ENCODE peak calls at places on chromosome 21, in five cellular contexts. E, X, M, Y and L are unnamed samples.

GRCh38 chr21:45747233-45747766 is 103.8 kb downstream of the PCBP3 start:
- DNase-seq in X (no peak), Y (no peak), E (no peak), M (no peak), L (no peak)

GRCh38 chr21:43825936-43826622 is 36.7 kb downstream of the RRP1 start:
- DNase-seq in X (no peak), E (no peak), Y (no peak), M (no peak), L (no peak)

GRCh38 chr21:29228306-29228705 is 70.4 kb upstream of the BACH1 start:
- DNase-seq in E (no peak), X (no peak), M (no peak), Y (no peak), L (no peak)

GRCh38 chr21:41712201-41712600 is 54.7 kb downstream of the RIPK4 start:
- DNase-seq in X (no peak), Y (no peak), E (peak; percentile 43), M (no peak), L (no peak)

GRCh38 chr21:16532841-16533240 is 803.1 kb downstream of the USP25 start:
- DNase-seq in E (no peak), X (no peak), M (no peak), Y (no peak), L (no peak)

GRCh38 chr21:45151484-45152115 is 77.2 kb downstream of the ADARB1 start:
- DNase-seq in Y (peak; percentile 9), M (no peak), X (no peak), E (no peak), L (no peak)

GRCh38 chr21:46472246-46472645 is 13.6 kb downstream of the DIP2A start:
- DNase-seq in X (no peak), E (no peak), M (no peak), Y (no peak), L (no peak)

GRCh38 chr21:38175321-38175720 is 81.5 kb upstream of the KCNJ15 start:
- DNase-seq in E (no peak), Y (no peak), M (no peak), X (no peak), L (no peak)

GRCh38 chr21:29558331-29558730 is 259.6 kb downstream of the BACH1 start:
- DNase-seq in E (no peak), X (no peak), M (no peak), Y (no peak), L (no peak)

GRCh38 chr21:46125846-46126301 is 28.0 kb downstream of the COL6A2 start:
- DNase-seq in X (peak; percentile 23), E (peak; percentile 42), M (no peak), Y (no peak), L (no peak)

GRCh38 chr21:39441502-39442475 is 3.8 kb downstream of the LCA5L start:
- DNase-seq in Y (no peak), E (no peak), M (peak; percentile 45), X (no peak), L (peak; percentile 56)

GRCh38 chr21:43903451-43904091 is 38.5 kb downstream of the AGPAT3 start:
- DNase-seq in X (peak; percentile 55), Y (no peak), E (peak; percentile 39), M (no peak), L (no peak)

GRCh38 chr21:37463083-37463780 is 96.7 kb downstream of the DYRK1A start:
- DNase-seq in E (no peak), X (no peak), Y (no peak), M (peak; percentile 37), L (no peak)

GRCh38 chr21:45059121-45059520 is 15.3 kb upstream of the ADARB1 start:
- DNase-seq in X (no peak), E (no peak), Y (no peak), M (no peak), L (no peak)

GRCh38 chr21:41064325-41064724 is 103.6 kb upstream of the BACE2 start:
- DNase-seq in Y (no peak), M (no peak), X (no peak), E (no peak), L (no peak)

GRCh38 chr21:37593015-37593414 is 226.4 kb downstream of the DYRK1A start:
- DNase-seq in X (no peak), M (no peak), Y (no peak), E (no peak), L (no peak)

GRCh38 chr21:25362375-25363267 is 244.7 kb downstream of the MRPL39 start:
- DNase-seq in X (no peak), M (no peak), Y (no peak), E (no peak), L (no peak)

GRCh38 chr21:25360593-25360992 is 246.7 kb downstream of the MRPL39 start:
- DNase-seq in E (no peak), X (no peak), Y (no peak), M (no peak), L (no peak)

GRCh38 chr21:25361097-25361496 is 246.2 kb downstream of the MRPL39 start:
- DNase-seq in E (no peak), X (no peak), M (no peak), Y (no peak), L (no peak)

GRCh38 chr21:25361765-25362164 is 245.5 kb downstream of the MRPL39 start:
- DNase-seq in E (no peak), Y (no peak), M (no peak), X (no peak), L (no peak)

GRCh38 chr21:25359724-25360123 is 247.6 kb downstream of the MRPL39 start:
- DNase-seq in E (no peak), X (no peak), Y (no peak), M (no peak), L (no peak)
- TF ChIP-seq POLR2A in E (no peak), X (no peak), Y (no peak), M (no peak), L (no peak)

DNA sequence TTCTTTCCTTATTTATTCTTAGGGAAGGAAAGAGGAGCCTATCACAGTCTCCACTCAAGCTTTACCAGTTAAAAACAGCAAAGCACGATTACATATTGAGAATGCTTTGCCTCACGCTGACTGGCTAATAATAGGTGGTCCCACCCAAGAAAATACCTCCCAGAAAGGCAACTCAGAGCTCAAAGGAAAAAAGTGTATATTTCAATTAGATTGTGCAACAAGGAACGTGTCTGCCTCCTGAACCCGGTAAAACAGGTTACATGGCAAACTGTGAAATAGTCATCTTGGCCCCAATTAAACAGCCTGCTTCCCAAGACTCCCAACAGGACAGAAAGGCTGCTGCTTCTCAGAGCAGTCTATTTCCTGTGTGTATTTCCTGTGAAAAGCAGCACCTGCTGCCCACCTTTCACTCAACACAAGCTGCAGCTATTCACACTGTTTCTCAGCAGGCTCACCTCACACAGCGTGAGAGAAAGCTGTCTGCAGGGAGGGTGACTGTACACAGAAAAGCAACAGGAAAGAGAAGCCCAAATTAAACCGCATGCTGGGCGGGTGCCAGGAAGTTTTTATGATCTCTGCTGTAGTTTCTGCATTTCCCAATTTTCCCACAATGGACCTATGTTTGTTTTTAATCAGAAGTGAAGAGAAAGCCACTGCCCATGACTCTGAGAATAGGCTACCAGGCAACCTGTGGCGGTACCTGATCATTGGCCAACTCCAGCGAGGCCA is 44.0 kb downstream of the URB1 start:
- DNase-seq in E (no peak), Y (no peak), X (no peak), M (no peak), L (no peak)
- TF ChIP-seq POLR2A in E (no peak), Y (no peak), X (no peak), M (no peak), L (no peak)

GRCh38 chr21:17859661-17860060 is 40.5 kb upstream of the C21orf91 start:
- DNase-seq in Y (no peak), M (no peak), E (no peak), X (no peak), L (no peak)

GRCh38 chr21:17854771-17855170 is 35.6 kb upstream of the C21orf91 start:
- DNase-seq in M (no peak), Y (no peak), X (no peak), E (no peak), L (no peak)

GRCh38 chr21:17853393-17854275 is 34.5 kb upstream of the C21orf91 start:
- DNase-seq in Y (no peak), X (no peak), M (no peak), E (no peak), L (no peak)

GRCh38 chr21:17858764-17859163 is 39.6 kb upstream of the C21orf91 start:
- DNase-seq in E (no peak), M (no peak), Y (no peak), X (no peak), L (no peak)
- TF ChIP-seq POLR2A in E (no peak), M (no peak), Y (no peak), X (no peak), L (no peak)

GRCh38 chr21:36288651-36289243 is 31.2 kb upstream of the MORC3 start:
- DNase-seq in X (no peak), E (no peak), Y (no peak), M (no peak), L (no peak)
- TF ChIP-seq POLR2A in X (no peak), E (no peak), Y (no peak), M (no peak), L (no peak)

GRCh38 chr21:17667256-17667655 is 54.6 kb upstream of the BTG3 start:
- DNase-seq in M (no peak), X (no peak), E (no peak), Y (no peak), L (no peak)
- TF ChIP-seq POLR2A in M (no peak), X (no peak), E (no peak), Y (no peak), L (no peak)

GRCh38 chr21:18070392-18070791 is 174.2 kb upstream of the CHODL start:
- DNase-seq in Y (no peak), E (no peak), X (no peak), M (no peak), L (no peak)
- TF ChIP-seq POLR2A in Y (no peak), E (no peak), X (no peak), M (no peak), L (no peak)

GRCh38 chr21:32297449-32297848 is 1.2 kb upstream of the MRAP start:
- DNase-seq in X (no peak), M (no peak), E (no peak), Y (no peak), L (no peak)
- TF ChIP-seq POLR2A in X (no peak), M (no peak), E (no peak), Y (no peak), L (no peak)

GRCh38 chr21:26844258-26845065 is 747 bp downstream of the ADAMTS1 start:
- DNase-seq in M (no peak), X (peak; percentile 51), Y (no peak), E (no peak), L (no peak)

GRCh38 chr21:26843912-26844257 is 1.3 kb downstream of the ADAMTS1 start:
- DNase-seq in M (no peak), X (no peak), E (no peak), Y (no peak), L (peak; percentile 31)

GRCh38 chr21:26845066-26845749 is at the start of gene ADAMTS1:
- DNase-seq in E (peak; percentile 77), M (no peak), X (peak; percentile 87), Y (peak; percentile 83), L (peak; percentile 53)

GRCh38 chr21:26842300-26842699 is 2.9 kb downstream of the ADAMTS1 start:
- DNase-seq in E (no peak), M (no peak), X (no peak), Y (no peak), L (no peak)

GRCh38 chr21:26842976-26843911 is 2.0 kb downstream of the ADAMTS1 start:
- DNase-seq in E (peak; percentile 61), Y (peak; percentile 90), M (no peak), X (peak; percentile 81), L (peak; percentile 92)
- TF ChIP-seq POLR2A in E (no peak), Y (no peak), M (no peak), X (peak; percentile 48), L (peak; percentile 36)